ENCODE peak calls at places on chromosomes 16 and 17, in six cellular contexts. R is GM04504; B is AG09319; X is KBM-7; Y is iPS DF 6.9; Q is stimulated activated CD4-positive, alpha-beta T cell treated with anti-CD3 and anti-CD28 coated beads, Interleukin-4, amount 100 ng/mL, for 24 hours. K is an unnamed sample.

GRCh38 chr16:53068423-53068833 is 13.6 kb downstream of the CHD9 start:
- DNase-seq in Q (no peak), Y (no peak), X (no peak), R (no peak), B (no peak), K (no peak)

GRCh38 chr16:61836804-61837398 is 199.3 kb downstream of the CDH8 start:
- DNase-seq in R (no peak), B (no peak), Y (no peak), X (no peak), Q (no peak), K (no peak)

GRCh38 chr17:2814499-2815341 is 18.5 kb downstream of the RAP1GAP2 start:
- DNase-seq in B (no peak), X (peak), Q (peak), Y (no peak), R (no peak), K (peak)

GRCh38 chr17:49687878-49688491 is 10.1 kb upstream of the SPOP start:
- DNase-seq in R (no peak), Y (no peak), B (no peak), Q (peak), X (peak), K (no peak)

GRCh38 chr17:58264407-58265103 is 16.2 kb downstream of the MPO start:
- DNase-seq in B (no peak), Q (no peak), R (no peak), X (no peak), Y (no peak), K (no peak)

GRCh38 chr17:78748048-78748729 is 33.9 kb downstream of the CYTH1 start:
- DNase-seq in Q (peak), R (no peak), B (no peak), X (no peak), Y (no peak), K (no peak)

GRCh38 chr17:80421381-80422090 is 6.6 kb downstream of the ENDOV start:
- DNase-seq in Y (no peak), Q (no peak), R (no peak), X (no peak), B (no peak), K (no peak)

GRCh38 chr17:63399856-63400255 is 46.2 kb downstream of the CYB561 start:
- DNase-seq in Q (no peak), R (peak), B (no peak), X (no peak), Y (no peak), K (no peak)

GRCh38 chr17:59777033-59777432 is 69.6 kb downstream of the VMP1 start:
- DNase-seq in R (no peak), Y (no peak), B (no peak), Q (no peak), X (no peak), K (no peak)

GRCh38 chr16:88303890-88304819 is 78.6 kb upstream of the ZNF469 start:
- DNase-seq in Y (no peak), B (peak), X (no peak), Q (no peak), R (peak), K (no peak)

GRCh38 chr17:40563371-40564052 is 1.8 kb downstream of the CCR7 start:
- DNase-seq in R (no peak), B (no peak), Q (peak), X (no peak), Y (no peak), K (no peak)

GRCh38 chr17:37884516-37884915 is 39.7 kb upstream of the TBC1D3K start:
- DNase-seq in B (no peak), Y (no peak), R (no peak), Q (no peak), X (peak), K (no peak)

GRCh38 chr17:80899402-80900268 is 92.0 kb upstream of the CHMP6 start:
- DNase-seq in B (no peak), R (no peak), Q (peak), Y (peak), X (peak), K (no peak)

GRCh38 chr16:11462036-11462435 is 116.8 kb downstream of the RMI2 start:
- DNase-seq in Y (no peak), X (no peak), Q (no peak), B (no peak), R (no peak), K (no peak)